ENCODE peak calls at places on chromosomes 2 and 18, in five cellular contexts. M is vagina, W is transverse colon, I is lower leg skin, J is NB4. U is an unnamed sample.

GRCh38 chr2:6814869-6815268 is 50.8 kb downstream of the CMPK2 start:
- DNase-seq in M (no peak), I (no peak), W (no peak), J (no peak), U (no peak)

GRCh38 chr2:181528441-181528840 is 71.3 kb downstream of the ITGA4 start:
- DNase-seq in W (no peak), I (no peak), J (no peak), M (no peak), U (no peak)

GRCh38 chr2:54903736-54904554 is 146.3 kb downstream of the RTN4 start:
- DNase-seq in J (peak; percentile 95), I (no peak), M (no peak), W (peak; percentile 62), U (peak; percentile 22)

GRCh38 chr2:21413082-21413481 is 289.3 kb downstream of the TDRD15 start:
- DNase-seq in I (no peak), W (no peak), M (no peak), J (no peak), U (no peak)

GRCh38 chr2:106885981-106886915 is at the start of gene ST6GAL2:
- DNase-seq in M (no peak), I (no peak), J (no peak), W (no peak), U (no peak)

GRCh38 chr18:61948196-61948800 is 55.5 kb upstream of the RNF152 start:
- DNase-seq in W (no peak), I (no peak), J (no peak), M (no peak), U (no peak)

GRCh38 chr2:238100821-238101771 is 956 bp downstream of the ESPNL start:
- DNase-seq in W (no peak), M (peak; percentile 60), J (no peak), I (peak; percentile 75), U (no peak)

GRCh38 chr2:86314125-86314524 is 23.3 kb downstream of the REEP1 start:
- DNase-seq in J (no peak), W (no peak), I (peak; percentile 65), M (no peak), U (no peak)

GRCh38 chr2:112876257-112876970 is 34.6 kb upstream of the IL37 start:
- DNase-seq in I (no peak), M (peak; percentile 6), J (no peak), W (no peak), U (no peak)

GRCh38 chr2:143629344-143629743 is 500.1 kb downstream of the ARHGAP15 start:
- DNase-seq in J (peak; percentile 59), I (no peak), M (no peak), W (no peak), U (no peak)

GRCh38 chr2:241926541-241927311 is 57.2 kb downstream of the RTP5 start:
- DNase-seq in M (no peak), J (no peak), W (no peak), I (peak; percentile 53), U (peak; percentile 80)

GRCh38 chr2:72050734-72051133 is 96.9 kb downstream of the CYP26B1 start:
- DNase-seq in M (no peak), J (no peak), W (no peak), I (no peak), U (no peak)

GRCh38 chr18:79242246-79242645 is 153.5 kb upstream of the NFATC1 start:
- DNase-seq in I (no peak), J (no peak), M (no peak), W (no peak), U (no peak)

DNA sequence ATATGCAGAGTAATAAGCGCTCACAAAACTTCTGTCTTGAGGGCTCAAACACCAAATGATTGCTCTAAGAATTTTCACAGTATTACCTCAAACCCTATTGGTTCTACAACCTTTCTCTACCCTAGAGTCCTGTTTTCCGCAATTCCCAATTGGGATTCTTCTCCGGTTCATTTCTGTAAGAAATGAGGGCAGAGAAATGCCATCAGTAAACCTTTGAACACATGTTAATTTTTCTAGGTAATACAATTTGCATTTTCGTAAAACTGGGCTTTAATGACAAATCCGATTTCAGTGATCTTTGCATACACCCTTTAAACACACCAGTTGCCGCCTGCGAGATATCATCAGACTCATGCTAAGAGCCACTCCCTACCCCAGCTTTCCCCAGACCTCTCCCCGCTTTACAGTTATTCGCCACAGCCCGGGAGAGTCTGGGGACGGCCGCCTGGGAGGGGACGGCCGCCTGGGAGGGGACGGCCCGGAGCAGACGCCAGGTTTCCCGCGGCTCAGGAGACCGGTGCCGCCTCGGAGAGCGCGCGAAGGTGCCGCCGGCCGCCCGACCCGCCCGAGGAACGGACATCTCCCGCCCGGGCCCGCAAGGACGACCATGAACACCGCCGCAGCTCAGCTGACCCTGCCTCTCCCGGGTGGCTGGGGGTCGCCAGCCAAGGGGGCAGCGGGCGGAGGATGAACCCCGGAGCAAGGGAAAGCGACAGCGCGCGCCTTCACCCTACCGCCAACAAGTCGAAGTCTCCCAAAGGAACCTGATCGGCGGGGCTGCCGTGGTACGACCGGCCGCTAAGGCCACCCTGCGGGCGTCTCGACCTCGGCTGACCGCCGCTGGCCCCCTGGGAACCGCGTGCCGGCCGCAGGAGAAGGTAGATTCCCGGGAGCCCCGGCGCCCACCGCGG is 463 bp downstream of the SMC6 start:
- DNase-seq in M (peak; percentile 87), W (peak; percentile 56), J (peak; percentile 79), I (no peak), U (peak; percentile 61)
- TF ChIP-seq POLR2A in M (no peak), W (peak; percentile 65), J (peak; percentile 47), I (no peak), U (peak; percentile 61)

DNA sequence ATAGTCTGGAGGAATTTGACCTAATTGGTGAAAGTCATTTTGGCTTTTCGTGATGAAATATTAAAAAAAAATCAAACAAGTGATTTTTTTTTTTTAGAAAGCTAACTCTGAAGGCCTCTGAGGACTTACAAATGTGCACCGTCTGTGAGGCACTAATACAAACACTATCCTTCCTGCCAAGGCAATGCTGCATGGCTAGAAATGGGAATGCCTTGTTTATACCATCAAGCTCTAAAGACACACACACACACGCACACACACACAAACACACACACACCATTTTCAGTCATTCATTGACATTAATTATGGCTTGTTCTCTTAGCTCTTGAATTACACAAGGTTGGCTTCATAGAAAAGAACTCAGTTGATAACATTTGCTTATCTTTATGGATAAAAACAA is 1242.0 kb upstream of the ACVR2A start:
- DNase-seq in I (no peak), W (no peak), J (no peak), M (no peak), U (no peak)
- TF ChIP-seq CTCF in I (no peak), W (no peak), J (no peak), M (no peak), U (no peak)

GRCh38 chr2:148645135-148645924 is 779 bp downstream of the EPC2 start:
- DNase-seq in M (peak; percentile 97), J (peak; percentile 93), W (peak; percentile 95), I (peak; percentile 99), U (peak; percentile 95)

GRCh38 chr2:148643421-148643820 is 1.1 kb upstream of the EPC2 start:
- DNase-seq in I (no peak), W (no peak), M (no peak), J (peak; percentile 23), U (no peak)

GRCh38 chr2:148643998-148644884 is at the start of gene EPC2:
- DNase-seq in M (no peak), J (peak; percentile 91), I (peak; percentile 97), W (peak; percentile 91), U (peak; percentile 90)

GRCh38 chr2:148644885-148645134 is 259 bp downstream of the EPC2 start:
- DNase-seq in J (no peak), M (no peak), I (no peak), W (no peak), U (no peak)

DNA sequence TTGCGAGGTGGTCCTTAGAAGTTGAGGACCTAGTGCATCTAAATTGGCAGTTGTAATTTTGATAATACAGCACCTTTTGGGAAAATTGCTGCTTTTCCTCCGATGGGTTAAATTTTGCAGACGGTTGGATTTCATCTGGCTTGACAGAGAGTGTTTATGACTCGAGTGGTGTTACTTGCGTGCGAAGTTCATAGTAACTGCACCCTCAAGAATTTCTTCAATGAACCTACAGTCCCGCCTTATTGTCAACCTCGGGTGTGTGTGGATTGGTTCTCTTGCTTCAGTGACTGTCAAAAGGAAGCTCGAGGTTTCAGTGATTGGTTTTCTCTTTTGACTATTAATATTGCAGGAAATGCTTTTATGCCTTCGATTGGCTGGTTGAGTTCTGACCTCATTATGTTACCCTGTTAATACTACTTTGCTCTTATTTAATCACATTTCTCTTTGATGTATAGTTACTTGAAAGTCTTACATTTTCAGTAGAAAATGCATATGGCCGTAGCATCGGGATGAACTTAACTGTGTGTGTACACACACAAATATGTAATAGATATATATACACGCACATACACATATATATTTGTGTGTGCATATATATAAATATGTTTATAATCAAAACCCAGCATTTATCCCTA is 1.5 kb downstream of the EPC2 start:
- DNase-seq in M (no peak), W (peak; percentile 65), J (peak; percentile 85), I (no peak), U (no peak)
- TF ChIP-seq POLR2A in M (no peak), W (peak; percentile 54), J (no peak), I (no peak), U (no peak)

GRCh38 chr2:627926-628560 is 49.2 kb downstream of the TMEM18 start:
- DNase-seq in M (no peak), I (peak; percentile 60), W (no peak), J (no peak), U (no peak)
- TF ChIP-seq CTCF in M (no peak), I (no peak), W (no peak), J (no peak), U (no peak)

GRCh38 chr2:190990132-190990531 is 23.8 kb downstream of the STAT1 start:
- DNase-seq in W (no peak), M (no peak), J (no peak), I (no peak), U (no peak)
- TF ChIP-seq POLR2A in W (no peak), M (no peak), J (no peak), I (no peak), U (no peak)

DNA sequence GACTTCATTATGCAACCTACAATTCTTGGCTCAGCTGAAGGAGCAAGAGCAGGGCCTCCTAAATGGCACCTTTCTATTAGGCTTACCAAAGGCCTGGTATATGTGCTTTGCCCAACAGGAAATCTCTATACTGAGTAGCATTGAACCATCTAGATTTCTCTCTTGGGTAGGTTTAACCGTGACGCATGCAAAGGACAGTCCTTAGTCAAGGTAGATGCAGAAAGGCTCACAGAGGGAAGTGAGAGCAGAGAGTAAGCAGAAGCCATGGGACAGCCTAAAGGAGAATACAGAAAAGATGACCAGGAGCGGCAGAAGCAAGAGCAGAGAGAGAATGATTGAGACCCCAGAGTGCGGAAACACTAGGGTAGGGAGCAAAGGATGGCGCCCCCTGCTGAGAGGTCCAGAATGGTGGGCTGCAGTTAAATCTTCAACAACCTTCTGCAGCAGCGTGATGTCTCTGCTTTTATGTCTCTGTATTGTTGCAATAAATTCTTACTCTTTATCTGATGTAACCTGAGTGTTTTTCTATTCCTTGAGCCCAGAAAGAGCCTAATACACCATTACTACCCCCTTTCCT is 4.7 kb upstream of the OSBPL1A start:
- DNase-seq in I (no peak), M (no peak), J (peak; percentile 28), W (no peak), U (no peak)
- TF ChIP-seq CTCF in I (no peak), M (no peak), J (peak; percentile 44), W (no peak), U (no peak)

U was measured in right lobe of liver.